ENCODE peak calls at places on chromosomes 5 and 9, in five cellular contexts. G is tibial nerve, W is psoas muscle, K is dorsolateral prefrontal cortex, Z is HCT116. S is an unnamed sample.

GRCh38 chr9:37925786-37926736 is 22.1 kb upstream of the SLC25A51 start:
- DNase-seq in G (no peak), W (no peak), K (no peak), Z (no peak), S (no peak)

GRCh38 chr9:124794902-124795491 is 18.1 kb downstream of the OLFML2A start:
- DNase-seq in G (no peak), W (peak; percentile 75), K (no peak), Z (peak; percentile 51), S (peak; percentile 88)

GRCh38 chr9:135376511-135377173 is 102.9 kb upstream of the PPP1R26 start:
- DNase-seq in G (no peak), W (no peak), K (peak; percentile 27), Z (no peak), S (no peak)

GRCh38 chr5:106610041-106610440 is 1060.7 kb downstream of the EFNA5 start:
- DNase-seq in G (no peak), W (no peak), K (no peak), Z (no peak), S (no peak)

GRCh38 chr5:173217626-173218397 is 17.2 kb downstream of the NKX2-5 start:
- DNase-seq in G (no peak), W (peak; percentile 61), K (no peak), Z (no peak), S (no peak)

GRCh38 chr5:21918451-21918850 is 934.7 kb downstream of the CDH12 start:
- DNase-seq in G (no peak), W (no peak), K (no peak), Z (no peak), S (no peak)

GRCh38 chr5:333945-334344 is 12.4 kb downstream of the AHRR start:
- DNase-seq in G (no peak), W (no peak), K (no peak), Z (no peak), S (no peak)

GRCh38 chr9:112861638-112862555 is 28.8 kb downstream of the SLC46A2 start:
- DNase-seq in G (peak; percentile 18), W (no peak), K (peak; percentile 26), Z (no peak), S (no peak)

GRCh38 chr9:81604306-81605153 is 84.8 kb downstream of the TLE1 start:
- DNase-seq in G (no peak), W (no peak), K (no peak), Z (no peak), S (no peak)

GRCh38 chr9:113675475-113675941 is 200.6 kb upstream of the ZNF618 start:
- DNase-seq in G (peak; percentile 32), W (peak; percentile 87), K (no peak), Z (no peak), S (peak; percentile 7)

GRCh38 chr9:72996106-72996505 is 43.3 kb upstream of the ALDH1A1 start:
- DNase-seq in G (no peak), W (no peak), K (no peak), Z (no peak), S (no peak)

GRCh38 chr5:83988293-83988685 is 267.6 kb upstream of the HAPLN1 start:
- DNase-seq in G (no peak), W (no peak), K (no peak), Z (no peak), S (no peak)

GRCh38 chr9:113590991-113591898 is 127.7 kb downstream of the RGS3 start:
- DNase-seq in G (peak; percentile 87), W (peak; percentile 91), K (peak; percentile 83), Z (no peak), S (peak; percentile 61)

GRCh38 chr5:34450338-34450737 is 205.8 kb upstream of the RAI14 start:
- DNase-seq in G (no peak), W (no peak), K (no peak), Z (no peak), S (no peak)

GRCh38 chr5:41193462-41194166 is 19.7 kb downstream of the C6 start:
- DNase-seq in G (peak; percentile 100), W (peak; percentile 97), K (peak; percentile 15), Z (no peak), S (peak; percentile 93)

GRCh38 chr9:124770359-124771020 is 621 bp downstream of the NR6A1 start:
- DNase-seq in G (no peak), W (peak; percentile 60), K (no peak), Z (no peak), S (no peak)

GRCh38 chr9:105385372-105385985 is 62.4 kb upstream of the FSD1L start:
- DNase-seq in G (peak; percentile 52), W (no peak), K (peak; percentile 35), Z (no peak), S (peak; percentile 5)

DNA sequence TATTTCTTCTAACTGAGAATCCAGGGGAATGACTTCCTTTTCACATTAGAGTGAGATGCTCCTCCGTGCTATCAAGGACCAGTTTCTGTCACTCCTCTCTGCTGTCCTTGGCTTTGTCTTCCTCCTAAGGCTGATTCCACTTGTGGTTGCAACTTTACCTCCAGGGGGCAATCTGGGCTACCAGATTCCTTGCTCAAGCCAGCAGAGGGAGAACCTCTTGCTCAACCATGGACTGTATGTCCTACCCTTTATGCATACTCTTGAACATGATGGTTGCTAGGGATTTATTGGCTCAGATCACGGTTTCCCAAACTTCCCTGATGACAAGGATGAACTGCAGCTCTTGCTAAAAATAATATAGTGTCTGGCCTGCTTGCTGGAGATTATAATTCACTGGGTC is 24.0 kb downstream of the NNT start:
- DNase-seq in G (peak; percentile 38), W (peak; percentile 60), K (no peak), Z (peak; percentile 66), S (peak; percentile 62)
- TF ChIP-seq CTCF in G (peak; percentile 26), W (peak; percentile 35), K (no peak), Z (peak; percentile 96), S (peak; percentile 29)

DNA sequence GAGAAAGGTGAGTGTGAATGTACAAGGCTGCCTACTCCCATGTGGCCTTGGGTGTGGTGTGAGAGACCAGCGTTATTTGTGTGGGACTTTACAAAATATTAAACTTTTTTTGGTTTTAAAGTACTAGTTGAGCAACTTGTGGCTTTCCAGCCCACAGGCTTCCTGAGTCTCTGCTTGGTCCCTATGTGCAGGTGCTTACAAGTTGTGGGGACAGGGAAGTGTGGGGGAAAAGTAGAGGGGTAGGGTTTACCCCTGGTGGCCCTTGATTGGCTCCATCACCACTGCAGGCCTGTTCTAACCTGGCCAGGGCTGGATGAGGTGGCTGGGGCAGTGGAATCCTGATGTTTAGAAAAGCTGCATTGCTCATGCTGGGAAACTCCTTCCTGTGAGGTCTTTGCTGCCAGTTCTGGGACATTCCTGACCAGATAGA is 19.7 kb downstream of the PTTG1 start:
- DNase-seq in G (no peak), W (no peak), K (no peak), Z (no peak), S (no peak)
- H3K4me3 ChIP-seq in G (no peak overlapping the region), W (no peak overlapping the region), K (no peak overlapping the region), Z (no peak overlapping the region), S (no peak overlapping the region)

GRCh38 chr5:142246263-142246662 is 78.6 kb downstream of the SPRY4 start:
- DNase-seq in G (peak; percentile 8), W (no peak), K (no peak), Z (no peak), S (no peak)
- H3K27ac ChIP-seq in G (no peak overlapping the region), W (no peak overlapping the region), K (no peak overlapping the region), Z (no peak overlapping the region), S (no peak overlapping the region)

DNA sequence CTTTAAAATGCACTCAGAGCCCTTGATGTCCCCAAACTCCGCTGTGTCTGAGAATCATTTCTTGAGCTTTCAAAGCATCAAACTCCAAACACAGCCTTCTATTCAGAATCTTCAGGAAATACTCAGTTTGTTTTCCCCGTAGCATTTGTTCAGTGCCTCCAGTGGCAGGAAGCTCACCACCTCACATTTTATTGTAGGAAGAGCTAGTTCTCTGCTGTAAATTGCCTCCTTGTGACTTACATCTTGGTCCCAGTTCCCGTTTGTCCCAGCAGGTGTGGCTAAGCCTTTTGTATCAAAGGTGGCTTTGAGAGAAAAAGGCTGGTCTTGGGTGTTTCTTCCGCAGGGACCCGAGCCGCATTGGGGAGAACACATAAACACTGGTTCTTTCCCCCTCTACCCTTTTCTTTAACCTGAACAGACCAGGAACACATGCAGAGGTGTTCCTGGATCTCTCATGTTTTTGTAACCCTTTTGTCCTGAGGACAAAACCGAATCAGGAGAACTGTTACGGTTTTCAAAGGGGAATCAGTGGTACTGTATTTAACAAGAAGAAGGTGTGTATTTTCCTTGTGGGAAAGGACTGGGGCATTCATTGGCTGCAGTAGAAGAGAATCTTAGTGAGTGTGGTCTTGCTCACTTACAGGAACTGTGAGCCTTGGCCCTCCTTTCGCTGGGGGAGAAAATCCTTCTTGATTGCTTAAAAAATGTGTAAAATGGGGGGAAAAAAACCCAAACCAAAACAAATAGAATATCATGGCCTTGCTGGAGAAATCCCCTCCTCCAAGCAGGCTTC is 1.9 kb downstream of the OSMR start:
- DNase-seq in G (no peak), W (no peak), K (no peak), Z (no peak), S (no peak)
- TF ChIP-seq CTCF in G (no peak), W (no peak), K (no peak), Z (no peak), S (no peak)

DNA sequence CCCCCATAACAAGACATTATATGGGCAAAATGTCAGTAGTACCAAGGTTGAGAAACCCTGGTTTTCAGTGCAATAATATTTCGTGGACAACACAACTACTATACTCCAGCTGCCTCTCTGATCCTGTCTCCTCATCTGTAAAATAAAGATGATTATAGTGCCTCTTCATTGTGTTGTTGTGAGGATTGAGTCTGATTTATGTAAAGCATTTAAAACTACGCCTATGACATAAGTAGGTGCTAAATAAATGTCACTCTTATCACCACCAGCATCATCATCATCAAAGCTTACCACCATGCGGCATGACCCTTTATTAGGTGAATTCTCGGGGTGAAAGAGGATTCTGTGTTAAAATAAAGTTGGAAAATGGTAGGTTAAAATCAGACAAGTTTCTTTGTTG is 67.8 kb upstream of the IFNE start:
- DNase-seq in G (no peak), W (no peak), K (no peak), Z (no peak), S (no peak)
- H3K4me3 ChIP-seq in G (no peak overlapping the region), W (no peak overlapping the region), K (no peak overlapping the region), Z (no peak overlapping the region), S (no peak overlapping the region)